ENCODE peak calls at places on chromosome 5, in six cellular contexts. One of them, this sample, is unnamed.

GRCh38 chr5:107388111-107388861 is 282.5 kb downstream of the EFNA5 start:
- DNase-seq in stimulated activated CD4-positive, alpha-beta T cell treated with anti-CD3 and anti-CD28 coated beads, Interleukin-2, amount 100 ng/mL, for 24 hours: no peak
- DNase-seq in GM23248: peak; percentile 90
- DNase-seq in globus pallidus: no peak
- DNase-seq in GM12865: peak; percentile 78
- DNase-seq in RWPE1: peak; percentile 84
- DNase-seq in this sample: peak; percentile 50

GRCh38 chr5:59272744-59273427 is 620.6 kb downstream of the PDE4D start:
- DNase-seq in stimulated activated CD4-positive, alpha-beta T cell treated with anti-CD3 and anti-CD28 coated beads, Interleukin-2, amount 100 ng/mL, for 24 hours: no peak
- DNase-seq in GM23248: no peak
- DNase-seq in globus pallidus: no peak
- DNase-seq in GM12865: no peak
- DNase-seq in RWPE1: no peak
- DNase-seq in this sample: no peak

GRCh38 chr5:141430332-141431113 is at the start of gene PCDHGA12:
- DNase-seq in stimulated activated CD4-positive, alpha-beta T cell treated with anti-CD3 and anti-CD28 coated beads, Interleukin-2, amount 100 ng/mL, for 24 hours: no peak
- DNase-seq in GM23248: peak; percentile 92
- DNase-seq in globus pallidus: peak; percentile 34
- DNase-seq in GM12865: peak; percentile 91
- DNase-seq in RWPE1: peak; percentile 60
- DNase-seq in this sample: peak; percentile 88

GRCh38 chr5:137019229-137019628 is 479.9 kb downstream of the SPOCK1 start:
- DNase-seq in stimulated activated CD4-positive, alpha-beta T cell treated with anti-CD3 and anti-CD28 coated beads, Interleukin-2, amount 100 ng/mL, for 24 hours: no peak
- DNase-seq in GM23248: no peak
- DNase-seq in globus pallidus: no peak
- DNase-seq in GM12865: no peak
- DNase-seq in RWPE1: no peak
- DNase-seq in this sample: no peak

GRCh38 chr5:72163349-72163983 is 56.2 kb downstream of the MAP1B start:
- DNase-seq in stimulated activated CD4-positive, alpha-beta T cell treated with anti-CD3 and anti-CD28 coated beads, Interleukin-2, amount 100 ng/mL, for 24 hours: no peak
- DNase-seq in GM23248: peak; percentile 49
- DNase-seq in globus pallidus: no peak
- DNase-seq in GM12865: no peak
- DNase-seq in RWPE1: no peak
- DNase-seq in this sample: no peak

GRCh38 chr5:55416306-55416705 is 108.5 kb downstream of the MTREX start:
- DNase-seq in stimulated activated CD4-positive, alpha-beta T cell treated with anti-CD3 and anti-CD28 coated beads, Interleukin-2, amount 100 ng/mL, for 24 hours: no peak
- DNase-seq in GM23248: peak; percentile 67
- DNase-seq in globus pallidus: no peak
- DNase-seq in GM12865: no peak
- DNase-seq in RWPE1: no peak
- DNase-seq in this sample: no peak

GRCh38 chr5:41406424-41406823 is 104.0 kb downstream of the PLCXD3 start:
- DNase-seq in stimulated activated CD4-positive, alpha-beta T cell treated with anti-CD3 and anti-CD28 coated beads, Interleukin-2, amount 100 ng/mL, for 24 hours: no peak
- DNase-seq in GM23248: no peak
- DNase-seq in globus pallidus: no peak
- DNase-seq in GM12865: no peak
- DNase-seq in RWPE1: no peak
- DNase-seq in this sample: no peak

GRCh38 chr5:150764530-150764929 is 5.7 kb upstream of the DCTN4 start:
- DNase-seq in stimulated activated CD4-positive, alpha-beta T cell treated with anti-CD3 and anti-CD28 coated beads, Interleukin-2, amount 100 ng/mL, for 24 hours: no peak
- DNase-seq in GM23248: no peak
- DNase-seq in globus pallidus: no peak
- DNase-seq in GM12865: no peak
- DNase-seq in RWPE1: no peak
- DNase-seq in this sample: peak; percentile 78